ENCODE peak calls at places on chromosomes 13 and 19, in six cellular contexts. S is kidney; D is NK-92 treated with Interleukin-12 subunit alpha and Interleukin-12 subunit beta, amount 100 ng/mL, for 24 hours; E is NCI-H2029; Z is heart right ventricle; J is GM20000. C is an unnamed sample.

GRCh38 chr19:17777840-17778620 is 16.9 kb upstream of the B3GNT3 start:
- DNase-seq in J (peak), D (no peak), S (peak), E (peak), Z (no peak), C (peak)

GRCh38 chr13:50891206-50891605 is 18.4 kb upstream of the RNASEH2B start:
- DNase-seq in Z (no peak), J (no peak), S (no peak), E (no peak), D (no peak), C (no peak)

GRCh38 chr19:21603431-21604153 is 98.2 kb downstream of the ZNF429 start:
- DNase-seq in D (no peak), J (no peak), Z (no peak), S (no peak), E (no peak), C (no peak)

GRCh38 chr13:113656831-113657671 is 947 bp downstream of the ATP4B start:
- DNase-seq in E (no peak), D (no peak), Z (no peak), J (no peak), S (peak), C (no peak)

GRCh38 chr19:14218615-14219330 is 12.8 kb upstream of the ADGRL1 start:
- DNase-seq in J (no peak), S (no peak), E (no peak), Z (no peak), D (no peak), C (no peak)

GRCh38 chr19:41373993-41374392 is 2.3 kb upstream of the TMEM91 start:
- DNase-seq in J (no peak), Z (peak), D (no peak), S (peak), E (peak), C (no peak)

GRCh38 chr19:18292460-18292809 is 11.0 kb upstream of the JUND start:
- DNase-seq in E (peak), S (no peak), J (no peak), Z (no peak), D (peak), C (no peak)

GRCh38 chr13:65275838-65276630 is 1954.1 kb downstream of the PCDH9 start:
- DNase-seq in S (no peak), J (no peak), Z (no peak), D (no peak), E (no peak), C (no peak)

GRCh38 chr13:39448831-39449230 is 154.2 kb downstream of the LHFPL6 start:
- DNase-seq in D (no peak), S (no peak), Z (peak), E (no peak), J (no peak), C (no peak)

GRCh38 chr13:47188802-47189201 is 291.9 kb upstream of the HTR2A start:
- DNase-seq in S (no peak), D (no peak), Z (no peak), E (no peak), J (no peak), C (no peak)

GRCh38 chr19:4352701-4353121 is 9.3 kb downstream of the MPND start:
- DNase-seq in E (peak), J (peak), S (peak), D (peak), Z (no peak), C (peak)

GRCh38 chr13:23288995-23289394 is 108.2 kb downstream of the SGCG start:
- DNase-seq in J (no peak), S (no peak), E (no peak), D (no peak), Z (no peak), C (no peak)

GRCh38 chr13:73090116-73090811 is 31.5 kb downstream of the KLF5 start:
- DNase-seq in S (no peak), J (no peak), D (no peak), Z (no peak), E (peak), C (peak)

GRCh38 chr19:5931251-5931650 is 17.2 kb downstream of the CAPS start:
- DNase-seq in J (no peak), S (no peak), E (no peak), D (no peak), Z (no peak), C (no peak)